ENCODE peak calls at places on chromosomes 1 and 21, in six cellular contexts. U is MG63; Y is activated T-helper 1 cell treated with anti-CD3 and anti-CD28 coated beads, Interleukin-12 subunit alpha, Interleukin-12 subunit beta, Interleukin-2, Interleukin-4 antibody, amounts not matched to agents 30 ng/mL and 10 ng/mL and 1 ng/mL, durations not matched to agents 14 hours and 24 hours and 36 hours; L is anterior cingulate cortex; N is Calu3; P is stimulated activated CD8-positive, alpha-beta memory T cell treated with anti-CD3 and anti-CD28 coated beads, Interleukin-12 subunit alpha, Interleukin-12 subunit beta, amount 100 ng/mL, for 4 hours. O is an unnamed sample.

GRCh38 chr1:88074661-88075060 is 609.4 kb upstream of the PKN2 start:
- DNase-seq in N (no peak), L (no peak), Y (no peak), U (no peak), P (no peak), O (no peak)

GRCh38 chr1:41423511-41424191 is 60.8 kb downstream of the EDN2 start:
- DNase-seq in P (no peak), Y (no peak), L (no peak), U (no peak), N (no peak), O (no peak)

GRCh38 chr1:168799918-168800605 is 71.1 kb upstream of the DPT start:
- DNase-seq in Y (no peak), L (no peak), P (no peak), N (peak), U (no peak), O (no peak)

GRCh38 chr1:101683561-101683960 is 313.2 kb downstream of the OLFM3 start:
- DNase-seq in P (no peak), N (no peak), Y (no peak), U (no peak), L (no peak), O (no peak)

GRCh38 chr1:1021010-1021845 is 1.3 kb downstream of the AGRN start:
- DNase-seq in N (peak), Y (no peak), P (no peak), L (no peak), U (peak), O (peak)

GRCh38 chr1:42096565-42096964 is 56.6 kb upstream of the GUCA2B start:
- DNase-seq in P (no peak), L (no peak), U (no peak), Y (no peak), N (no peak), O (no peak)

GRCh38 chr1:14149431-14149830 is 449.1 kb upstream of the KAZN start:
- DNase-seq in P (no peak), Y (no peak), L (no peak), U (no peak), N (no peak), O (no peak)

GRCh38 chr1:62599044-62599443 is 1.7 kb downstream of the ANGPTL3 start:
- DNase-seq in L (no peak), U (no peak), P (no peak), Y (no peak), N (no peak), O (no peak)

GRCh38 chr1:218339267-218339831 is 5.8 kb upstream of the TGFB2 start:
- DNase-seq in L (no peak), U (no peak), N (no peak), Y (no peak), P (no peak), O (no peak)

GRCh38 chr1:187013582-187014200 is 184.9 kb downstream of the PLA2G4A start:
- DNase-seq in P (no peak), L (no peak), Y (no peak), U (no peak), N (no peak), O (no peak)

GRCh38 chr1:185316163-185317033 is 645 bp downstream of the IVNS1ABP start:
- DNase-seq in P (peak), Y (peak), L (peak), N (peak), U (peak), O (peak)

GRCh38 chr1:71295340-71295739 is 214.5 kb upstream of the ZRANB2 start:
- DNase-seq in P (no peak), L (no peak), N (no peak), Y (no peak), U (no peak), O (no peak)

GRCh38 chr1:220552672-220553258 is 24.8 kb downstream of the MARK1 start:
- DNase-seq in U (no peak), L (no peak), P (no peak), N (no peak), Y (no peak), O (no peak)

GRCh38 chr1:226974544-226975258 is 34.6 kb downstream of the COQ8A start:
- DNase-seq in Y (no peak), P (no peak), N (no peak), U (no peak), L (no peak), O (peak)

GRCh38 chr1:163201906-163202305 is 810 bp downstream of the RGS5 start:
- DNase-seq in Y (no peak), U (no peak), L (no peak), P (no peak), N (no peak), O (no peak)

GRCh38 chr1:161082996-161083742 is 6.2 kb downstream of the NECTIN4 start:
- DNase-seq in U (peak), N (peak), P (no peak), Y (no peak), L (no peak), O (peak)

GRCh38 chr1:172870901-172871606 is 179.7 kb downstream of the TNFSF18 start:
- DNase-seq in U (no peak), L (no peak), Y (no peak), P (no peak), N (no peak), O (no peak)

GRCh38 chr21:43906585-43907370 is 41.8 kb downstream of the AGPAT3 start:
- DNase-seq in P (no peak), L (no peak), Y (no peak), N (no peak), U (no peak), O (no peak)

GRCh38 chr21:41634211-41634694 is 126.3 kb upstream of the TMPRSS2 start:
- DNase-seq in L (no peak), Y (no peak), U (no peak), N (peak), P (no peak), O (no peak)

GRCh38 chr1:92310185-92310597 is 11.3 kb downstream of the RPAP2 start:
- DNase-seq in P (no peak), L (no peak), Y (no peak), N (no peak), U (no peak), O (no peak)

GRCh38 chr1:2962946-2963345 is 58.3 kb upstream of the ACTRT2 start:
- DNase-seq in N (no peak), L (no peak), P (no peak), Y (no peak), U (no peak), O (no peak)

GRCh38 chr21:46161180-46161799 is 5.9 kb upstream of the FTCD start:
- DNase-seq in N (no peak), U (no peak), L (no peak), P (no peak), Y (no peak), O (no peak)

GRCh38 chr1:1291611-1292441 is 11.6 kb downstream of the SCNN1D start:
- DNase-seq in N (peak), U (peak), L (no peak), P (peak), Y (peak), O (peak)

GRCh38 chr1:184408580-184408979 is 21.8 kb downstream of the C1orf21 start:
- DNase-seq in P (no peak), U (no peak), N (no peak), L (no peak), Y (no peak), O (no peak)

GRCh38 chr1:5718716-5719632 is 273.3 kb downstream of the NPHP4 start:
- DNase-seq in U (no peak), Y (no peak), L (no peak), P (no peak), N (no peak), O (no peak)

GRCh38 chr1:59565611-59566410 is 248.9 kb upstream of the HOOK1 start:
- DNase-seq in P (no peak), Y (no peak), N (no peak), L (no peak), U (peak), O (no peak)

GRCh38 chr1:110756506-110756905 is 81.8 kb upstream of the KCNA3 start:
- DNase-seq in L (no peak), P (no peak), U (no peak), N (no peak), Y (no peak), O (no peak)

GRCh38 chr1:228150458-228151169 is 884 bp downstream of the GJC2 start:
- DNase-seq in Y (no peak), L (peak), P (no peak), N (no peak), U (peak), O (peak)

GRCh38 chr1:202692959-202693555 is 17.2 kb downstream of the SYT2 start:
- DNase-seq in Y (peak), L (no peak), N (peak), P (peak), U (peak), O (peak)

O was measured in body of pancreas.